ENCODE peak calls at places on chromosomes 1 and 21, in four cellular contexts. G, P, H and S are unnamed samples.

GRCh38 chr1:232507571-232507970 is 122.4 kb downstream of the SIPA1L2 start:
- DNase-seq in G (no peak), P (no peak), H (no peak), S (no peak)

GRCh38 chr1:115320368-115320767 is 17.7 kb downstream of the NGF start:
- DNase-seq in G (no peak), P (peak), H (no peak), S (no peak)

GRCh38 chr1:150560011-150560438 is 10.8 kb downstream of the ADAMTSL4 start:
- DNase-seq in G (peak), P (no peak), H (peak), S (peak)

GRCh38 chr1:65812065-65812464 is 19.4 kb downstream of the PDE4B start:
- DNase-seq in G (peak), P (peak), H (peak), S (no peak)

GRCh38 chr1:50424045-50424939 is 1.0 kb upstream of the DMRTA2 start:
- DNase-seq in G (peak), P (no peak), H (no peak), S (no peak)

GRCh38 chr21:20790113-20790512 is 208.1 kb upstream of the NCAM2 start:
- DNase-seq in G (no peak), P (no peak), H (no peak), S (no peak)

GRCh38 chr1:107181253-107181977 is 40.6 kb downstream of the NTNG1 start:
- DNase-seq in G (no peak), P (no peak), H (no peak), S (no peak)

GRCh38 chr1:211632808-211633522 is 42.5 kb downstream of the NEK2 start:
- DNase-seq in G (peak), P (peak), H (peak), S (no peak)

GRCh38 chr21:40714516-40714915 is 132.4 kb downstream of the DSCAM start:
- DNase-seq in G (no peak), P (peak), H (no peak), S (no peak)

GRCh38 chr1:167987174-167987573 is 50.3 kb upstream of the MPC2 start:
- DNase-seq in G (no peak), P (peak), H (no peak), S (no peak)

GRCh38 chr1:234208791-234209190 is 164.5 kb upstream of the COA6 start:
- DNase-seq in G (no peak), P (peak), H (no peak), S (no peak)

GRCh38 chr1:169586067-169586394 is 250 bp downstream of the F5 start:
- DNase-seq in G (no peak), P (no peak), H (no peak), S (no peak)
- H3K4me3 ChIP-seq in G (no peak), P (no peak), H (peak), S (peak)

GRCh38 chr1:156054500-156055342 is at the start of gene LAMTOR2:
- DNase-seq in G (peak), P (peak), H (peak), S (peak)
- TF ChIP-seq CTCF in G (no peak), P (no peak), H (no peak), S (no peak)

GRCh38 chr1:59509341-59509869 is 212.5 kb downstream of the FGGY start:
- DNase-seq in G (no peak), P (no peak), H (no peak), S (no peak)
- H3K4me3 ChIP-seq in G (no peak), P (no peak), H (no peak), S (no peak)

GRCh38 chr1:203158423-203158822 is 17.2 kb downstream of the MYBPH start:
- DNase-seq in G (no peak), P (no peak), H (no peak), S (no peak)

GRCh38 chr1:203153989-203154821 is 21.4 kb downstream of the MYBPH start:
- DNase-seq in G (peak), P (peak), H (no peak), S (peak)

GRCh38 chr1:203158967-203159665 is 16.5 kb downstream of the MYBPH start:
- DNase-seq in G (no peak), P (no peak), H (no peak), S (peak)

GRCh38 chr1:203153051-203153988 is 22.3 kb downstream of the MYBPH start:
- DNase-seq in G (no peak), P (no peak), H (no peak), S (peak)

DNA sequence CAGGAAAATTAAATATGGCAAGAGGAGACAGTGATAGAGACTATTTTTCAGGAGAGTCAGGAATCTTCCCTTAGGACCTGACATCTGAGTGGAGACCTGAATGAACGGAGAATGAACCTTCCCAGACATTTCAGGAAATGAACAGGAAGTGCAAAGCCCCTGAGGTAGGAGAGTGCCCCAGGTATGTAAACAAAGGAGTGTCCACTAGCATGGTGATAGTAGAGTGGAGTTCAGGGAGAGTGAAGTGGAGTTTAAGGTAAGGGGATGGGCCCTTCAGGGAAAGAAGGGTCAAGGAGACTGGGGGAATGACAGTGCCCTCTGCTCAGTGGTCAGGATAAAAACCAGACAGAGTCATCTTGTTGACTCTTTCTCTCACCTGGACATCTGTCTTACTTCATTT is 19.3 kb downstream of the MYBPH start:
- DNase-seq in G (no peak), P (no peak), H (no peak), S (no peak)
- TF ChIP-seq CTCF in G (no peak), P (no peak), H (no peak), S (no peak)

GRCh38 chr1:23422955-23423354 is 1.6 kb downstream of the TCEA3 start:
- DNase-seq in G (no peak), P (no peak), H (no peak), S (no peak)
- H3K4me3 ChIP-seq in G (no peak), P (no peak), H (peak), S (peak)

DNA sequence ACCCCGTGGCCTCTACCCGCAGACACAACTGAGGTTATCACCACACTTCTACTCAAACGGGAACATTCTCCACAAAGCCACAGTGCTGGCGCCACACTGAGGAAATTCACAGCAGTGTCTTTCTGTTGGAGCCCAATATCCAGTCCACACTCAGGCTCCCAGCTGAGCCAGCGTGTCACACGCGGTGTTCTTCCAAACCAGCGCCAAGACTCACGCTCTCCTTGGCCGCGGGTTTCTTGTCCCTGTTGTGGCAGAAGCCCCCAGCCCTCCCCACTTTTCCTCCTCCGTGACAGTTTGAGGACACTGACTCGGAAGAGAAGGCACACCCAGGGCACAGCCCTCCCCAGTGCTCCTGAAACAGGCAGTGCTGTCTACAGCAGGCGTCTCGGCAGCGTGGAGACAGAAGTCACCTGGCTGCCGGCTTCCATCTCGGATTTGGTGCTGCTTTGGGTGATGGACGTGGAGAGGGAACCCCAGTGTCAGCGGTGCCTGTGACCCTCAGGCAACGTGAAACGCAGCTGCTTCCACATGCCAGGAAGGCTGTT is 35.4 kb upstream of the AGPAT3 start:
- DNase-seq in G (no peak), P (no peak), H (peak), S (no peak)
- TF ChIP-seq CTCF in G (no peak), P (peak), H (no peak), S (no peak)